ENCODE peak calls at places on chromosome 11, in six cellular contexts. One of them, this sample, is unnamed.

GRCh38 chr11:67666303-67666645 is 8.1 kb downstream of the ALDH3B2 start:
- DNase-seq in heart left ventricle: no peak
- DNase-seq in NCI-H2171 treated with DMSO at 0.1 percent for 48 hours: no peak
- DNase-seq in NAMALWA: no peak
- DNase-seq in activated naive CD8-positive, alpha-beta T cell treated with anti-CD3 and anti-CD28 coated beads, Interleukin-2, amount 50 U/mL, for 16 hours: no peak
- DNase-seq in activated CD8-positive, alpha-beta memory T cell treated with anti-CD3 and anti-CD28 coated beads for 1 hour: no peak
- DNase-seq in this sample: no peak

GRCh38 chr11:64842366-64842759 is 2.1 kb downstream of the CDC42BPG start:
- DNase-seq in heart left ventricle: no peak
- DNase-seq in NCI-H2171 treated with DMSO at 0.1 percent for 48 hours: no peak
- DNase-seq in NAMALWA: no peak
- DNase-seq in activated naive CD8-positive, alpha-beta T cell treated with anti-CD3 and anti-CD28 coated beads, Interleukin-2, amount 50 U/mL, for 16 hours: no peak
- DNase-seq in activated CD8-positive, alpha-beta memory T cell treated with anti-CD3 and anti-CD28 coated beads for 1 hour: no peak
- DNase-seq in this sample: no peak

GRCh38 chr11:3732671-3733070 is 61.5 kb upstream of the CHRNA10 start:
- DNase-seq in heart left ventricle: no peak
- DNase-seq in NCI-H2171 treated with DMSO at 0.1 percent for 48 hours: no peak
- DNase-seq in NAMALWA: no peak
- DNase-seq in activated naive CD8-positive, alpha-beta T cell treated with anti-CD3 and anti-CD28 coated beads, Interleukin-2, amount 50 U/mL, for 16 hours: no peak
- DNase-seq in activated CD8-positive, alpha-beta memory T cell treated with anti-CD3 and anti-CD28 coated beads for 1 hour: no peak
- DNase-seq in this sample: no peak

GRCh38 chr11:20672575-20672974 is 3.2 kb downstream of the NELL1 start:
- DNase-seq in heart left ventricle: no peak
- DNase-seq in NCI-H2171 treated with DMSO at 0.1 percent for 48 hours: peak
- DNase-seq in NAMALWA: peak
- DNase-seq in activated naive CD8-positive, alpha-beta T cell treated with anti-CD3 and anti-CD28 coated beads, Interleukin-2, amount 50 U/mL, for 16 hours: no peak
- DNase-seq in activated CD8-positive, alpha-beta memory T cell treated with anti-CD3 and anti-CD28 coated beads for 1 hour: no peak
- DNase-seq in this sample: no peak

GRCh38 chr11:44556735-44557409 is 8.6 kb upstream of the CD82 start:
- DNase-seq in heart left ventricle: peak
- DNase-seq in NCI-H2171 treated with DMSO at 0.1 percent for 48 hours: peak
- DNase-seq in NAMALWA: peak
- DNase-seq in activated naive CD8-positive, alpha-beta T cell treated with anti-CD3 and anti-CD28 coated beads, Interleukin-2, amount 50 U/mL, for 16 hours: peak
- DNase-seq in activated CD8-positive, alpha-beta memory T cell treated with anti-CD3 and anti-CD28 coated beads for 1 hour: peak
- DNase-seq in this sample: peak

GRCh38 chr11:91243065-91243464 is 981.6 kb upstream of the FAT3 start:
- DNase-seq in heart left ventricle: no peak
- DNase-seq in NCI-H2171 treated with DMSO at 0.1 percent for 48 hours: no peak
- DNase-seq in NAMALWA: no peak
- DNase-seq in activated naive CD8-positive, alpha-beta T cell treated with anti-CD3 and anti-CD28 coated beads, Interleukin-2, amount 50 U/mL, for 16 hours: no peak
- DNase-seq in activated CD8-positive, alpha-beta memory T cell treated with anti-CD3 and anti-CD28 coated beads for 1 hour: no peak
- DNase-seq in this sample: no peak

GRCh38 chr11:132718711-132719641 is 813.3 kb downstream of the OPCML start:
- DNase-seq in heart left ventricle: no peak
- DNase-seq in NCI-H2171 treated with DMSO at 0.1 percent for 48 hours: no peak
- DNase-seq in NAMALWA: no peak
- DNase-seq in activated naive CD8-positive, alpha-beta T cell treated with anti-CD3 and anti-CD28 coated beads, Interleukin-2, amount 50 U/mL, for 16 hours: no peak
- DNase-seq in activated CD8-positive, alpha-beta memory T cell treated with anti-CD3 and anti-CD28 coated beads for 1 hour: peak
- DNase-seq in this sample: no peak

GRCh38 chr11:44011797-44012196 is 36.0 kb upstream of the ACCSL start:
- DNase-seq in heart left ventricle: no peak
- DNase-seq in NCI-H2171 treated with DMSO at 0.1 percent for 48 hours: no peak
- DNase-seq in NAMALWA: no peak
- DNase-seq in activated naive CD8-positive, alpha-beta T cell treated with anti-CD3 and anti-CD28 coated beads, Interleukin-2, amount 50 U/mL, for 16 hours: no peak
- DNase-seq in activated CD8-positive, alpha-beta memory T cell treated with anti-CD3 and anti-CD28 coated beads for 1 hour: no peak
- DNase-seq in this sample: no peak